ENCODE peak calls at places on chromosomes 7 and 10, in five cellular contexts. R, T, W, H and A are unnamed samples.
A peak's percentile ranks its signal among the peaks of the same experiment; 100 is the strongest.

GRCh38 chr7:158957921-158958471 is 101.6 kb downstream of the DYNC2I1 start:
- DNase-seq in R (peak; percentile 63), T (no peak), W (peak; percentile 83), H (peak; percentile 88), A (no peak)

GRCh38 chr7:83684928-83685327 is 36.0 kb upstream of the SEMA3E start:
- DNase-seq in R (peak; percentile 98), T (no peak), W (no peak), H (no peak), A (no peak)

GRCh38 chr7:107152011-107152410 is 16.8 kb upstream of the HBP1 start:
- DNase-seq in R (no peak), T (no peak), W (no peak), H (no peak), A (peak; percentile 42)

GRCh38 chr7:15723840-15724239 is 37.4 kb upstream of the MEOX2 start:
- DNase-seq in R (no peak), T (no peak), W (no peak), H (no peak), A (no peak)

GRCh38 chr7:34652784-34653183 is 5.2 kb upstream of the NPSR1 start:
- DNase-seq in R (no peak), T (peak; percentile 65), W (no peak), H (no peak), A (no peak)

GRCh38 chr7:35416568-35416967 is 162.7 kb upstream of the TBX20 start:
- DNase-seq in R (no peak), T (no peak), W (no peak), H (no peak), A (no peak)

GRCh38 chr10:132632091-132632561 is 94.5 kb downstream of the INPP5A start:
- DNase-seq in R (no peak), T (no peak), W (no peak), H (peak; percentile 35), A (no peak)

GRCh38 chr10:124238367-124238766 is 145.0 kb upstream of the CHST15 start:
- DNase-seq in R (no peak), T (no peak), W (no peak), H (no peak), A (no peak)

GRCh38 chr7:138618933-138619332 is 82.2 kb downstream of the SVOPL start:
- DNase-seq in R (no peak), T (no peak), W (no peak), H (no peak), A (no peak)

GRCh38 chr10:46556515-46557318 is at the start of gene GPRIN2:
- DNase-seq in R (peak; percentile 93), T (no peak), W (peak; percentile 80), H (peak; percentile 78), A (no peak)
- H3K4me3 ChIP-seq in R (peak within 1 kb of the TSS; percentile 96), T (no peak within 1 kb of the TSS), W (peak within 1 kb of the TSS; percentile 54), H (peak within 1 kb of the TSS; percentile 60), A (peak within 1 kb of the TSS; percentile 26)

GRCh38 chr7:112946350-112946749 is 140.3 kb downstream of the GPR85 start:
- DNase-seq in R (no peak), T (no peak), W (no peak), H (no peak), A (no peak)
- H3K4me3 ChIP-seq in R (no peak overlapping the region), T (no peak overlapping the region), W (no peak overlapping the region), H (no peak overlapping the region), A (no peak overlapping the region)

DNA sequence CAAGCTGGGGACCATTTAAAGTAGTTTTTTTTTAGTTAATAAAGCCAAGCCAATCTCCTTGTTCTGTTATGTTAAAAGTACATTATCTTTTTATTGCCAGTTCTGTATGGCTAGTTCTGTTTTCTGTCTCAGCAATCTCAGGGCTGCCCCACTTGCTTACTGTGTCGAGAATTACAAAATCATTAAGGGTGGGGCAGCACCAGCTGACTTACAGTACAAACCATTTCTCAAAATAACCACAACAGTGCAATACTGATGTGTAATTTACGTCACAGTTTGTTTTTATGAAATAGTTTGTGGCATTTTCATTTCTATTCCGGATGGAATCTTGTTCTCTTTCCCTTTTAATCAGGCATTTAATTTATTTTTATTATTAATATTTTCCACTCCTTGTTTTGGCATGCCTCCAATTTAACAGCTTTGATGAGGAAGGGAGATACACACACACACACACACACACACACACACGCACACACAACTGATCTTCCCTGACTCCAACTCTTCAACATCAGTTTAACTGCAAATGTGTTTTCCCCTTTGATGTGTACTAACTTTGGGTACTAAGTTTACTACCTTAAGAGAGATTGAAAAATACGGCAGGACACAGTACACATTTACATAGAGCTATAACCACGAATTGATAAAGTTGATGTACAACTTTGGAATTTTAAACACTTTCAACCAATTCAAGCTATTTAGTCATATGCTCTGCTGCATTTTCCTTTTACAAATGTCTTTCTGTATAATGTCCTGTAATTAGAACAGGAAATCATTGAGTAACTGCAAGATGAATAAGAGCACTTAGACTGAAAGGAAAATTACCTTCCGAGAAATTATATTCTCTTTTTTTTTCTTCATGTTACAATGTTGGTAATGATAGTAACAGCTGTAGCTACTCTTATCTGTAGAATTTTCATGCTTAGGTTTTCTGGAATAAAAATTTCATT is 91.5 kb downstream of the ARID5B start:
- DNase-seq in R (no peak), T (no peak), W (peak; percentile 52), H (peak; percentile 55), A (peak; percentile 80)
- H3K4me3 ChIP-seq in R (no peak overlapping the region), T (no peak overlapping the region), W (no peak overlapping the region), H (peak overlapping the region; percentile 37), A (peak overlapping the region; percentile 2)

GRCh38 chr10:121032460-121032859 is 181.3 kb downstream of the WDR11 start:
- DNase-seq in R (peak; percentile 6), T (no peak), W (no peak), H (no peak), A (no peak)
- H3K4me3 ChIP-seq in R (no peak overlapping the region), T (no peak overlapping the region), W (no peak overlapping the region), H (no peak overlapping the region), A (no peak overlapping the region)

GRCh38 chr10:95286707-95287106 is 4.1 kb downstream of the PDLIM1 start:
- DNase-seq in R (no peak), T (no peak), W (no peak), H (no peak), A (no peak)
- H3K4me3 ChIP-seq in R (no peak overlapping the region), T (no peak overlapping the region), W (no peak overlapping the region), H (no peak overlapping the region), A (no peak overlapping the region)